ENCODE peak calls at places on chromosome 13, in five cellular contexts. One of them, this sample, is unnamed. For H3K27me3, the result is how much of the 10 kb centered on the place peaks cover.

GRCh38 chr13:43573787-43574562 is 212.8 kb downstream of the ENOX1 start:
- DNase-seq in ovary: no peak
- DNase-seq in GM23338: no peak
- DNase-seq in astrocyte: peak
- DNase-seq in heart left ventricle: no peak
- DNase-seq in this sample: no peak

GRCh38 chr13:113083022-113083373 is 22.6 kb upstream of the F7 start:
- DNase-seq in ovary: no peak
- DNase-seq in GM23338: no peak
- DNase-seq in astrocyte: no peak
- DNase-seq in heart left ventricle: no peak
- DNase-seq in this sample: no peak

GRCh38 chr13:23631676-23632622 is 61.7 kb downstream of the TNFRSF19 start:
- DNase-seq in ovary: no peak
- DNase-seq in GM23338: no peak
- DNase-seq in astrocyte: no peak
- DNase-seq in heart left ventricle: no peak
- DNase-seq in this sample: no peak

GRCh38 chr13:50131998-50132936 is 117.0 kb downstream of the KCNRG start:
- DNase-seq in ovary: no peak
- DNase-seq in GM23338: peak
- DNase-seq in astrocyte: no peak
- DNase-seq in heart left ventricle: no peak
- DNase-seq in this sample: no peak

GRCh38 chr13:59747529-59747928 is 416.2 kb downstream of the DIAPH3 start:
- DNase-seq in ovary: no peak
- DNase-seq in GM23338: peak
- DNase-seq in astrocyte: no peak
- DNase-seq in heart left ventricle: no peak
- DNase-seq in this sample: no peak

GRCh38 chr13:105611424-105611823 is 924.0 kb downstream of the EFNB2 start:
- DNase-seq in ovary: no peak
- DNase-seq in GM23338: peak
- DNase-seq in astrocyte: peak
- DNase-seq in heart left ventricle: no peak
- DNase-seq in this sample: peak

GRCh38 chr13:52713894-52714293 is 25.7 kb downstream of the CNMD start:
- DNase-seq in ovary: no peak
- DNase-seq in GM23338: no peak
- DNase-seq in astrocyte: no peak
- DNase-seq in heart left ventricle: peak
- DNase-seq in this sample: peak

GRCh38 chr13:91894311-91894710 is 495.9 kb downstream of the GPC5 start:
- DNase-seq in ovary: no peak
- DNase-seq in GM23338: no peak
- DNase-seq in astrocyte: peak
- DNase-seq in heart left ventricle: no peak
- DNase-seq in this sample: no peak

GRCh38 chr13:50521750-50522149 is 321.7 kb downstream of the DLEU7 start:
- DNase-seq in ovary: no peak
- DNase-seq in GM23338: no peak
- DNase-seq in astrocyte: no peak
- DNase-seq in heart left ventricle: no peak
- DNase-seq in this sample: peak

GRCh38 chr13:101917833-101918755 is 465.6 kb downstream of the ITGBL1 start:
- DNase-seq in ovary: no peak
- DNase-seq in GM23338: peak
- DNase-seq in astrocyte: no peak
- DNase-seq in heart left ventricle: no peak
- DNase-seq in this sample: no peak

GRCh38 chr13:23321534-23322241 is 111.8 kb downstream of the SACS start:
- DNase-seq in ovary: peak
- DNase-seq in GM23338: no peak
- DNase-seq in astrocyte: peak
- DNase-seq in heart left ventricle: peak
- DNase-seq in this sample: peak

GRCh38 chr13:29543230-29544215 is 52.0 kb downstream of the SLC7A1 start:
- DNase-seq in ovary: no peak
- DNase-seq in GM23338: peak
- DNase-seq in astrocyte: peak
- DNase-seq in heart left ventricle: no peak
- DNase-seq in this sample: no peak

GRCh38 chr13:98577823-98578285 is 947 bp upstream of the STK24 start:
- DNase-seq in ovary: no peak
- DNase-seq in GM23338: no peak
- DNase-seq in astrocyte: no peak
- DNase-seq in heart left ventricle: no peak
- DNase-seq in this sample: no peak

GRCh38 chr13:99340638-99341037 is 33.4 kb upstream of the GPR183 start:
- DNase-seq in ovary: no peak
- DNase-seq in GM23338: no peak
- DNase-seq in astrocyte: no peak
- DNase-seq in heart left ventricle: no peak
- DNase-seq in this sample: no peak

DNA sequence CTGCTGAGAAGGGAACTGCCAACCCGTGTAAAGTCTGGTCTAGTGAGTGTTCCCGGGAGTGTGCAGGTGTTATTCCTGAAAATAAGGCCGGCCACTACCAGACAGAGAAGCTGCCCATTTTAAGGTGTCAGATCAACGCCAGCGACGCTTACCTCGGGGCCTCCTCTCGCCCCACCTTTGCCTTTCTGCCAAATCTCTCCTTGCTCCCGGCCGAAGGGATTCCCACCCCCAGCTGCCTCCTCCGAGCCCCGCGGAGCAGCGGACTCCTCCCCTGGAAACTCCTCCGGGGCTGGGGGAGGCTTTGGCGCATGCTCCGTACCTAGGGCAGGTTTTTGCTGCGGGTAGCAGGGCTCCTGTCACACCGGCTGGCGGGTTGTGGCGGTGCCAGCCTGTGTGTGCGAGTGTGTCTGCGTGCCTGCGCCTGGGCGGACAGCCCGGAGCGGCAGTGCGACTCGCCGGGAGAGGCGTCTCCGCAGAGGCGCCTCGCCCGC is at the start of gene HS6ST3:
- DNase-seq in ovary: peak
- DNase-seq in GM23338: peak
- DNase-seq in astrocyte: no peak
- DNase-seq in heart left ventricle: peak
- DNase-seq in this sample: peak
- H3K4me3 ChIP-seq in ovary: peak
- H3K4me3 ChIP-seq in GM23338: peak
- H3K4me3 ChIP-seq in astrocyte: peak
- H3K4me3 ChIP-seq in heart left ventricle: peak
- H3K4me3 ChIP-seq in this sample: peak

GRCh38 chr13:21813844-21814243 is 143.0 kb downstream of the FGF9 start:
- DNase-seq in ovary: no peak
- DNase-seq in GM23338: no peak
- DNase-seq in astrocyte: no peak
- DNase-seq in heart left ventricle: no peak
- DNase-seq in this sample: peak

GRCh38 chr13:21813110-21813509 is 142.2 kb downstream of the FGF9 start:
- DNase-seq in ovary: no peak
- DNase-seq in GM23338: peak
- DNase-seq in astrocyte: no peak
- DNase-seq in heart left ventricle: no peak
- DNase-seq in this sample: no peak

GRCh38 chr13:21823416-21823815 is 152.5 kb downstream of the FGF9 start:
- DNase-seq in ovary: no peak
- DNase-seq in GM23338: no peak
- DNase-seq in astrocyte: no peak
- DNase-seq in heart left ventricle: no peak
- DNase-seq in this sample: no peak

GRCh38 chr13:21822029-21822428 is 151.2 kb downstream of the FGF9 start:
- DNase-seq in ovary: no peak
- DNase-seq in GM23338: no peak
- DNase-seq in astrocyte: no peak
- DNase-seq in heart left ventricle: no peak
- DNase-seq in this sample: no peak

DNA sequence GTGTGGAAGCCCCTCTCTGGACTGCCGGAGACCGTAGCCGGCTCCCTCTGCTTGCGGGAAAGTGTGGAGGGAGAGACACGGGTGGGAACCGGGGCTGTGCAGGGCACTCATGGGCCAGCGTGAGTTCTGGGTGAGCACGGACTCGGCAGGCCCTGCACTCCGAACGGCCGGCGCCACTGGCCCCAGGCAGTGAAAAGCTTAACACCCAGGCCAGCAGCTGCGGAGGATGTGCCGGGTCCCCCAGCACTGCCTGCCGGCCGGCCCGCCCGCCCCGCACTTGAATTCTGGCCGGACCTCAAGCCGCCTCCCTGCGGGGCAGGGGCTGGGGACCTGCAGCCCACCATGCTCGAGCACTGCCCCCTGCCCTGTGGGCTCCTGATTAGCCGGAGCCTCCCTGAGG is 147.0 kb downstream of the FGF9 start:
- DNase-seq in ovary: no peak
- DNase-seq in GM23338: no peak
- DNase-seq in astrocyte: no peak
- DNase-seq in heart left ventricle: no peak
- DNase-seq in this sample: no peak
- H3K27me3 ChIP-seq in ovary: under half
- H3K27me3 ChIP-seq in GM23338: under half
- H3K27me3 ChIP-seq in astrocyte: under half
- H3K27me3 ChIP-seq in heart left ventricle: under half
- H3K27me3 ChIP-seq in this sample: under half

GRCh38 chr13:114235697-114236096 is 1.0 kb downstream of the CDC16 start:
- DNase-seq in ovary: no peak
- DNase-seq in GM23338: no peak
- DNase-seq in astrocyte: no peak
- DNase-seq in heart left ventricle: no peak
- DNase-seq in this sample: peak
- H3K4me3 ChIP-seq in ovary: peak
- H3K4me3 ChIP-seq in GM23338: peak
- H3K4me3 ChIP-seq in astrocyte: peak
- H3K4me3 ChIP-seq in heart left ventricle: peak
- H3K4me3 ChIP-seq in this sample: peak

GRCh38 chr13:67986234-67986633 is 756.1 kb upstream of the PCDH9 start:
- DNase-seq in ovary: no peak
- DNase-seq in GM23338: no peak
- DNase-seq in astrocyte: no peak
- DNase-seq in heart left ventricle: no peak
- DNase-seq in this sample: no peak

GRCh38 chr13:67996101-67996500 is 766.0 kb upstream of the PCDH9 start:
- DNase-seq in ovary: no peak
- DNase-seq in GM23338: no peak
- DNase-seq in astrocyte: no peak
- DNase-seq in heart left ventricle: no peak
- DNase-seq in this sample: no peak

DNA sequence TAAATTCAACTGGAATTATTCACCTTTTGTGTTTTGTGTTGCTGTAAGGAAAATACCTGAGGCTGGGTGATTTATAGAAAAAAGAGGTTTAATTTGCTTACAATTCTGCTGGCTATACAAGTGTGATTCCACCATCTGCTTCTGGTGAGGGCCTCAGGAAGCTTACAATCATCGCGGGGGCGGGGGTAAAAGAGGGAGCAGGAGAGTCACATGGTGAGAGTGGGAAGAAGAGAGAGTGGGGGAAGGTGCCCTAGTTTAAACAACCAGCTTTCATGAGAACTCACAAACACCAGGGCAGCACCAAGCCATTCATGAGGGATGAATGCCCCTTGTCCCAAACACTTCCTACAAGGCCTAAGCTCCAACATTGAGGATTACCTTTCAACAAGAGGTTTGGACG is 760.7 kb upstream of the PCDH9 start:
- DNase-seq in ovary: no peak
- DNase-seq in GM23338: no peak
- DNase-seq in astrocyte: no peak
- DNase-seq in heart left ventricle: no peak
- DNase-seq in this sample: no peak
- H3K27me3 ChIP-seq in ovary: under half
- H3K27me3 ChIP-seq in GM23338: under half
- H3K27me3 ChIP-seq in astrocyte: under half
- H3K27me3 ChIP-seq in heart left ventricle: under half
- H3K27me3 ChIP-seq in this sample: under half

DNA sequence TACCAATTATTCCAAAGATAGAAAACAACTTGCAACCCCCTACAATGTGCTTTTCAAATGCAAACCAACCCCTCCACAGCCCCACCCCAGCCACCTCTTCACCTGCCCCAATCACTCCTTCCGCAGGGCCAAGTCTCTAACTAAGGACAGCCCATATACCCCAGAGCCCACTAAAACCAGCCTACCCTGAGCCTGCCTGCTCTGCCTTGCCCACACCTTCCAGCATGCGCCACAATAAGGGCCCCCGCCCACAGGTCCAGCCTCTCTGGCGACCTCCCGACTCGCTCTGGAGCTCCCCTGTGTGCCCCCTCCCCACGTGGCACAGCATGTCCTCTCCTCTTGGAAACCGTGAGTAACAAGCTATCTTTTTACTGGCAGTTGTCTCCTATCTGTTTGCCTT is 42.8 kb upstream of the MEDAG start:
- DNase-seq in ovary: no peak
- DNase-seq in GM23338: peak
- DNase-seq in astrocyte: no peak
- DNase-seq in heart left ventricle: no peak
- DNase-seq in this sample: no peak
- H3K4me3 ChIP-seq in ovary: no peak
- H3K4me3 ChIP-seq in GM23338: peak
- H3K4me3 ChIP-seq in astrocyte: no peak
- H3K4me3 ChIP-seq in heart left ventricle: no peak
- H3K4me3 ChIP-seq in this sample: no peak

DNA sequence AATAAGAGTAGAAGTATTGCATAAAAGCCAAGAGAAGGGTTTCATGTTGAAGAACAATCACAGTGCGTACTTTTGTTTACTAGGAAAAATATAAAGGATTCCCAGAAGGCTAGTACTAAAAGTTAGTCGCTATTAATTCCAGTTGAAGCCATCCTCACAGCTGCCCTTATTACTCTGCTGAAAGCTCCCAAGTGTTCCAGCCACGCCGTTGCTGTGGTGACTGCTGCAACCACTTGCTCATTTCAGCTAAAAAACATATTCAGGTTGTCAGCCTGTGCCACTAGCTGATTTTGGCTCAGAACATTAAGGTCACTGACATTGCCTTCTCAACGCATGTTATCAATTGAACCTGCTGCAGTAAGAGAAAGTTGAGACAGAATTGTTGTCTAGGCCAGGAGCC is 87.1 kb upstream of the FNDC3A start:
- DNase-seq in ovary: no peak
- DNase-seq in GM23338: no peak
- DNase-seq in astrocyte: no peak
- DNase-seq in heart left ventricle: no peak
- DNase-seq in this sample: no peak
- H3K27me3 ChIP-seq in ovary: under half
- H3K27me3 ChIP-seq in GM23338: under half
- H3K27me3 ChIP-seq in astrocyte: under half
- H3K27me3 ChIP-seq in heart left ventricle: under half
- H3K27me3 ChIP-seq in this sample: under half

GRCh38 chr13:33277946-33278345 is 7.6 kb downstream of the STARD13 start:
- DNase-seq in ovary: no peak
- DNase-seq in GM23338: no peak
- DNase-seq in astrocyte: no peak
- DNase-seq in heart left ventricle: no peak
- DNase-seq in this sample: no peak
- H3K4me3 ChIP-seq in ovary: no peak
- H3K4me3 ChIP-seq in GM23338: no peak
- H3K4me3 ChIP-seq in astrocyte: no peak
- H3K4me3 ChIP-seq in heart left ventricle: no peak
- H3K4me3 ChIP-seq in this sample: no peak

This sample was measured in bronchial epithelial cell.